ENCODE peak calls at places on chromosomes 12 and 14, in six cellular contexts. D is putamen; J is suprapubic skin; Z is foreskin keratinocyte; X is AG08395; Y is stimulated activated CD4-positive, alpha-beta T cell treated with anti-CD3 and anti-CD28 coated beads, Interleukin-4, amount 100 ng/mL, for 1 hour. U is an unnamed sample.
A peak's percentile ranks its signal among the peaks of the same experiment; 100 is the strongest.

GRCh38 chr12:56590237-56590830 is 39.8 kb downstream of the BAZ2A start:
- DNase-seq in D (no peak), J (no peak), Z (no peak), X (no peak), Y (no peak), U (no peak)

GRCh38 chr14:102043251-102044025 is 43.4 kb downstream of the HSP90AA1 start:
- DNase-seq in D (peak; percentile 71), J (no peak), Z (no peak), X (no peak), Y (no peak), U (peak; percentile 73)

GRCh38 chr14:104931323-104931770 is 6.7 kb downstream of the PLD4 start:
- DNase-seq in D (no peak), J (no peak), Z (no peak), X (no peak), Y (no peak), U (no peak)

GRCh38 chr12:78085562-78086182 is 255.0 kb downstream of the NAV3 start:
- DNase-seq in D (no peak), J (no peak), Z (peak; percentile 45), X (peak; percentile 41), Y (no peak), U (peak; percentile 43)

GRCh38 chr14:86683525-86683924 is 1153.6 kb downstream of the FLRT2 start:
- DNase-seq in D (no peak), J (no peak), Z (no peak), X (no peak), Y (no peak), U (no peak)

GRCh38 chr12:12976366-12976765 is 23.7 kb downstream of the HEBP1 start:
- DNase-seq in D (peak; percentile 54), J (no peak), Z (peak; percentile 79), X (peak; percentile 91), Y (no peak), U (peak; percentile 45)

GRCh38 chr12:97960741-97961608 is 498.4 kb downstream of the RMST start:
- DNase-seq in D (no peak), J (no peak), Z (no peak), X (no peak), Y (no peak), U (peak; percentile 17)

GRCh38 chr14:68811161-68811560 is 18.3 kb upstream of the ZFP36L1 start:
- DNase-seq in D (no peak), J (no peak), Z (no peak), X (no peak), Y (no peak), U (no peak)

GRCh38 chr12:6200266-6201198 is at the start of gene CD9:
- DNase-seq in D (no peak), J (no peak), Z (no peak), X (no peak), Y (peak; percentile 49), U (peak; percentile 57)

GRCh38 chr14:82710257-82710841 is 1176.7 kb upstream of the SEL1L start:
- DNase-seq in D (peak; percentile 35), J (no peak), Z (peak; percentile 24), X (peak; percentile 48), Y (peak; percentile 1), U (peak; percentile 53)

GRCh38 chr14:49849213-49849847 is 3.3 kb downstream of the NEMF start:
- DNase-seq in D (no peak), J (no peak), Z (no peak), X (no peak), Y (no peak), U (no peak)

GRCh38 chr12:26471560-26471959 is 276.2 kb downstream of the SSPN start:
- DNase-seq in D (peak; percentile 50), J (no peak), Z (no peak), X (peak; percentile 26), Y (no peak), U (peak; percentile 73)

GRCh38 chr12:117718141-117718540 is 250.6 kb downstream of the KSR2 start:
- DNase-seq in D (no peak), J (no peak), Z (no peak), X (peak; percentile 44), Y (no peak), U (no peak)

GRCh38 chr14:69741055-69741454 is 25.9 kb upstream of the SRSF5 start:
- DNase-seq in D (no peak), J (no peak), Z (peak; percentile 50), X (no peak), Y (no peak), U (no peak)

GRCh38 chr14:100719976-100720520 is 6.6 kb upstream of the DLK1 start:
- DNase-seq in D (no peak), J (no peak), Z (no peak), X (no peak), Y (no peak), U (no peak)

GRCh38 chr12:117498256-117498655 is 136.8 kb upstream of the NOS1 start:
- DNase-seq in D (no peak), J (no peak), Z (no peak), X (no peak), Y (no peak), U (no peak)

GRCh38 chr12:7042847-7043246 is 17.7 kb upstream of the C1S start:
- DNase-seq in D (no peak), J (no peak), Z (peak; percentile 16), X (peak; percentile 51), Y (no peak), U (no peak)

GRCh38 chr14:78758333-78758732 is 588.2 kb downstream of the NRXN3 start:
- DNase-seq in D (peak; percentile 43), J (no peak), Z (no peak), X (no peak), Y (no peak), U (peak; percentile 52)

GRCh38 chr12:123995023-123995422 is 22.0 kb downstream of the ZNF664 start:
- DNase-seq in D (no peak), J (no peak), Z (peak; percentile 85), X (peak; percentile 64), Y (no peak), U (no peak)

GRCh38 chr12:118136559-118137003 is 657 bp downstream of the PEBP1 start:
- DNase-seq in D (peak; percentile 44), J (peak; percentile 74), Z (peak; percentile 9), X (peak; percentile 52), Y (peak; percentile 43), U (no peak)

GRCh38 chr14:105880616-105881015 is 354.2 kb downstream of the TMEM121 start:
- DNase-seq in D (no peak), J (peak; percentile 35), Z (no peak), X (no peak), Y (no peak), U (no peak)

GRCh38 chr12:49227701-49228100 is 37.2 kb upstream of the TUBA1C start:
- DNase-seq in D (no peak), J (no peak), Z (no peak), X (no peak), Y (no peak), U (peak; percentile 16)

GRCh38 chr14:56137842-56138241 is 19.6 kb downstream of the PELI2 start:
- DNase-seq in D (no peak), J (no peak), Z (no peak), X (no peak), Y (no peak), U (no peak)

GRCh38 chr12:104793280-104793679 is 164.8 kb downstream of the SLC41A2 start:
- DNase-seq in D (no peak), J (no peak), Z (no peak), X (peak; percentile 88), Y (no peak), U (no peak)

GRCh38 chr12:50508420-50508819 is 3.6 kb downstream of the DIP2B start:
- DNase-seq in D (no peak), J (no peak), Z (no peak), X (no peak), Y (no peak), U (no peak)

GRCh38 chr14:38616959-38617358 is 361.1 kb upstream of the CLEC14A start:
- DNase-seq in D (peak; percentile 11), J (no peak), Z (no peak), X (no peak), Y (no peak), U (peak; percentile 21)

GRCh38 chr12:60210756-60211155 is 614.9 kb downstream of the SLC16A7 start:
- DNase-seq in D (no peak), J (no peak), Z (no peak), X (no peak), Y (no peak), U (no peak)

GRCh38 chr14:104350463-104351185 is 212.2 kb downstream of the KIF26A start:
- DNase-seq in D (peak; percentile 95), J (no peak), Z (no peak), X (no peak), Y (no peak), U (peak; percentile 94)

GRCh38 chr12:123894823-123895338 is 77.8 kb downstream of the CCDC92 start:
- DNase-seq in D (no peak), J (no peak), Z (no peak), X (no peak), Y (no peak), U (no peak)

GRCh38 chr12:75623631-75624118 is 112.3 kb upstream of the KRR1 start:
- DNase-seq in D (no peak), J (no peak), Z (peak; percentile 70), X (peak; percentile 21), Y (no peak), U (no peak)

GRCh38 chr14:78029471-78030372 is 140.5 kb upstream of the NRXN3 start:
- DNase-seq in D (peak; percentile 44), J (no peak), Z (no peak), X (no peak), Y (no peak), U (peak; percentile 50)

GRCh38 chr12:124654666-124655316 is 87.4 kb upstream of the NCOR2 start:
- DNase-seq in D (no peak), J (no peak), Z (no peak), X (peak; percentile 63), Y (no peak), U (peak; percentile 71)

GRCh38 chr12:49622501-49623141 is 740 bp upstream of the PRPF40B start:
- DNase-seq in D (no peak), J (no peak), Z (no peak), X (peak; percentile 55), Y (peak; percentile 32), U (no peak)

GRCh38 chr12:98893601-98894411 is 248.7 kb downstream of the APAF1 start:
- DNase-seq in D (no peak), J (no peak), Z (no peak), X (no peak), Y (no peak), U (no peak)

GRCh38 chr12:24756479-24757024 is 192.3 kb downstream of the BCAT1 start:
- DNase-seq in D (no peak), J (no peak), Z (no peak), X (no peak), Y (no peak), U (no peak)

U was measured in Ammon's horn.